ENCODE peak calls at places on chromosomes 5 and 9, in five cellular contexts. O, Q, Z, N and I are unnamed samples.

GRCh38 chr5:172348084-172348483 is 64.5 kb upstream of the UBTD2 start:
- DNase-seq in O (no peak), Q (no peak), Z (no peak), N (no peak), I (no peak)

GRCh38 chr5:36552626-36553393 is 53.6 kb upstream of the SLC1A3 start:
- DNase-seq in O (no peak), Q (no peak), Z (no peak), N (peak), I (no peak)

GRCh38 chr5:132305420-132305819 is 11.2 kb downstream of the SLC22A4 start:
- DNase-seq in O (no peak), Q (no peak), Z (no peak), N (no peak), I (no peak)

GRCh38 chr9:102273952-102274351 is 535.5 kb upstream of the GRIN3A start:
- DNase-seq in O (no peak), Q (no peak), Z (no peak), N (no peak), I (peak)

GRCh38 chr5:109191153-109191558 is 218.6 kb downstream of the PJA2 start:
- DNase-seq in O (no peak), Q (no peak), Z (peak), N (peak), I (peak)

GRCh38 chr9:131500939-131501541 is 1.7 kb upstream of the POMT1 start:
- DNase-seq in O (peak), Q (peak), Z (no peak), N (peak), I (peak)

GRCh38 chr9:108245901-108246300 is 609.9 kb downstream of the ACTL7B start:
- DNase-seq in O (no peak), Q (no peak), Z (no peak), N (no peak), I (no peak)

GRCh38 chr5:32842798-32843531 is 131.8 kb downstream of the NPR3 start:
- DNase-seq in O (no peak), Q (no peak), Z (no peak), N (no peak), I (no peak)

GRCh38 chr5:175464414-175465233 is 13.7 kb upstream of the SFXN1 start:
- DNase-seq in O (no peak), Q (no peak), Z (no peak), N (peak), I (no peak)

GRCh38 chr9:98175013-98175679 is 17.3 kb downstream of the CORO2A start:
- DNase-seq in O (no peak), Q (no peak), Z (no peak), N (no peak), I (no peak)

GRCh38 chr5:93677344-93678021 is 63.9 kb downstream of the POU5F2 start:
- DNase-seq in O (peak), Q (peak), Z (peak), N (peak), I (peak)

GRCh38 chr5:151406322-151406947 is 41.0 kb upstream of the SLC36A1 start:
- DNase-seq in O (no peak), Q (no peak), Z (no peak), N (peak), I (no peak)

GRCh38 chr5:124796495-124796894 is 50.1 kb upstream of the ZNF608 start:
- DNase-seq in O (no peak), Q (no peak), Z (no peak), N (no peak), I (no peak)
- H3K4me3 ChIP-seq in O (no peak), Q (no peak), Z (no peak), N (no peak), I (no peak)

GRCh38 chr5:73437126-73438047 is 11.2 kb downstream of the FOXD1 start:
- DNase-seq in O (no peak), Q (no peak), Z (no peak), N (peak), I (no peak)
- H3K4me3 ChIP-seq in O (peak), Q (peak), Z (peak), N (peak), I (peak)

GRCh38 chr5:55905251-55905650 is 54.1 kb downstream of the IL31RA start:
- DNase-seq in O (no peak), Q (no peak), Z (no peak), N (peak), I (no peak)
- H3K4me3 ChIP-seq in O (no peak), Q (no peak), Z (no peak), N (no peak), I (no peak)

GRCh38 chr5:77957931-77958476 is 181.9 kb upstream of the TBCA start:
- DNase-seq in O (no peak), Q (no peak), Z (no peak), N (peak), I (no peak)

GRCh38 chr5:77957516-77957915 is 181.4 kb upstream of the TBCA start:
- DNase-seq in O (no peak), Q (no peak), Z (no peak), N (no peak), I (no peak)

GRCh38 chr5:77960863-77961396 is 184.8 kb upstream of the TBCA start:
- DNase-seq in O (no peak), Q (no peak), Z (no peak), N (no peak), I (no peak)

GRCh38 chr5:77958642-77959315 is 182.6 kb upstream of the TBCA start:
- DNase-seq in O (no peak), Q (no peak), Z (no peak), N (no peak), I (no peak)

GRCh38 chr5:77960305-77960704 is 184.2 kb upstream of the TBCA start:
- DNase-seq in O (no peak), Q (no peak), Z (no peak), N (no peak), I (no peak)
- H3K4me3 ChIP-seq in O (no peak), Q (no peak), Z (no peak), N (no peak), I (no peak)

GRCh38 chr9:120289091-120289490 is 290.9 kb downstream of the CDK5RAP2 start:
- DNase-seq in O (no peak), Q (no peak), Z (no peak), N (no peak), I (no peak)

GRCh38 chr9:120292606-120293005 is 287.4 kb downstream of the CDK5RAP2 start:
- DNase-seq in O (no peak), Q (no peak), Z (no peak), N (no peak), I (no peak)

GRCh38 chr9:120289990-120290925 is 289.7 kb downstream of the CDK5RAP2 start:
- DNase-seq in O (no peak), Q (no peak), Z (no peak), N (peak), I (no peak)

GRCh38 chr9:120294003-120294402 is 286.0 kb downstream of the CDK5RAP2 start:
- DNase-seq in O (no peak), Q (no peak), Z (no peak), N (no peak), I (no peak)

DNA sequence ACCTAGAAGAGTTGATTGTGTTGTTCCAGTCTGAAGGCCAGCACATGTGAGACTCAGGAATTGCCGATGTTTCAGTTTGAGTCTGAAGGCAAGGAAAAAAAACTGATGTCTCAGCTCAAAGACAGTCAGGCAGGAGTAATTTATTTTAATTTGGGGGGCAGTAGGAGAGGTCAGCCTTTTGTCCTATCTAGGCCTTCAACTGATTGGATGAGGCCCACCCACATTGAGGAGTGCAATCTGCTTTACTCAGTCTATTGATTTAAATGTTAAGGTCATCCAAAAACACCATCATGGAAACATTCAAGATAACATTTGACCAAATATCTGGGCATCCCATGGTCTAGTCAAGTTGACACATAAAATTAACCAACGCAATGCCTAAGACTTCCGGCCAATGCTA is 288.9 kb downstream of the CDK5RAP2 start:
- DNase-seq in O (no peak), Q (no peak), Z (no peak), N (no peak), I (no peak)
- H3K4me3 ChIP-seq in O (no peak), Q (no peak), Z (no peak), N (no peak), I (no peak)

DNA sequence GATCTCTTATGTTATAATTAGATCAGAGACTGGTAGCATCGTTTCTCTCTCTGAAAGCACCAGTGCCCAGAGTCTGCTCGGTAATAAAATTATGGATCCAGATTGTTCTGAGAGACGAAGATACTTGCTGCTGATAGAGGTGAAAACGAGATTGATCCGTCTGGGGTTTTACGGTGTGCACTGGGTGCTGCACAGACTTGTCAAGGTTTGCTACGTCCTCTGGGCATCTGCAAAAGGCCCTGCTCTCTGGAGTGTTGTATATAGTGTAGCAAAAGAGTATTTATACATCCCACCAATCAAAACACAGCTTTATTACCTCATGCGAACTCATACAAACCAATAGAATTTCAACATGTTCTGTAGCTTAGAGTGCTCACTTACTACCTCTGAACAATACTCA is 219.3 kb downstream of the PBX3 start:
- DNase-seq in O (no peak), Q (no peak), Z (no peak), N (no peak), I (no peak)
- H3K4me3 ChIP-seq in O (no peak), Q (no peak), Z (no peak), N (no peak), I (no peak)